ENCODE peak calls at places on chromosome 10, in four cellular contexts. V is HCT116, T is SK-N-SH, U is HepG2. A is an unnamed sample.

GRCh38 chr10:68330852-68331454 is 911 bp upstream of the HNRNPH3 start:
- DNase-seq in T (no peak), V (no peak), U (no peak), A (no peak)

GRCh38 chr10:24723788-24724380 is at the start of gene ARHGAP21:
- DNase-seq in U (no peak), T (peak; percentile 67), V (no peak), A (no peak)

GRCh38 chr10:8174762-8175161 is 120.3 kb downstream of the GATA3 start:
- DNase-seq in V (no peak), U (no peak), T (no peak), A (no peak)

GRCh38 chr10:59865101-59865500 is 41.3 kb downstream of the CCDC6 start:
- DNase-seq in T (no peak), U (peak; percentile 33), V (peak; percentile 40), A (no peak)

GRCh38 chr10:61136151-61136550 is 192.2 kb upstream of the RHOBTB1 start:
- DNase-seq in U (peak; percentile 73), T (no peak), V (no peak), A (no peak)

GRCh38 chr10:103661951-103662405 is 168.5 kb downstream of the NEURL1 start:
- DNase-seq in U (no peak), T (no peak), V (no peak), A (no peak)

GRCh38 chr10:110404374-110404773 is 93.3 kb upstream of the DUSP5 start:
- DNase-seq in U (no peak), T (no peak), V (no peak), A (no peak)

GRCh38 chr10:132229834-132230556 is 43.2 kb downstream of the DPYSL4 start:
- DNase-seq in T (peak; percentile 57), U (no peak), V (no peak), A (no peak)

GRCh38 chr10:5512331-5512730 is 12.4 kb upstream of the CALML3 start:
- DNase-seq in V (no peak), T (no peak), U (no peak), A (no peak)

GRCh38 chr10:63240807-63241206 is 107.7 kb downstream of the NRBF2 start:
- DNase-seq in U (no peak), T (no peak), V (no peak), A (no peak)

GRCh38 chr10:120607016-120607709 is 150.1 kb downstream of the PLPP4 start:
- DNase-seq in V (no peak), T (no peak), U (no peak), A (no peak)

GRCh38 chr10:103960103-103960502 is 6.8 kb upstream of the SLK start:
- DNase-seq in V (no peak), U (no peak), T (no peak), A (no peak)

GRCh38 chr10:77346031-77346430 is 291.6 kb downstream of the KCNMA1 start:
- DNase-seq in U (no peak), T (no peak), V (no peak), A (no peak)

GRCh38 chr10:112235920-112236319 is 47.3 kb upstream of the TECTB start:
- DNase-seq in V (no peak), T (no peak), U (no peak), A (no peak)

GRCh38 chr10:4755286-4756009 is 70.6 kb upstream of the AKR1E2 start:
- DNase-seq in T (no peak), U (no peak), V (no peak), A (no peak)

GRCh38 chr10:105650311-105650710 is 1009.2 kb downstream of the SORCS3 start:
- DNase-seq in U (no peak), T (no peak), V (no peak), A (no peak)

GRCh38 chr10:48509974-48510692 is 94.7 kb downstream of the ARHGAP22 start:
- DNase-seq in U (peak; percentile 20), V (no peak), T (no peak), A (no peak)

GRCh38 chr10:120593693-120594092 is 136.7 kb downstream of the PLPP4 start:
- DNase-seq in U (no peak), T (no peak), V (no peak), A (no peak)

GRCh38 chr10:94299417-94299816 is 63.3 kb downstream of the NOC3L start:
- DNase-seq in T (no peak), U (peak; percentile 15), V (no peak), A (no peak)

GRCh38 chr10:30788307-30788706 is 158.8 kb upstream of the LYZL2 start:
- DNase-seq in V (no peak), U (no peak), T (no peak), A (no peak)

GRCh38 chr10:14325325-14325955 is 5.3 kb downstream of the FRMD4A start:
- DNase-seq in V (peak; percentile 50), U (peak; percentile 24), T (no peak), A (no peak)

GRCh38 chr10:132387723-132388210 is 9.2 kb upstream of the PWWP2B start:
- DNase-seq in U (peak; percentile 29), T (peak; percentile 97), V (no peak), A (no peak)

GRCh38 chr10:92574545-92575377 is 868 bp upstream of the IDE start:
- DNase-seq in T (peak; percentile 86), V (no peak), U (no peak), A (no peak)

GRCh38 chr10:48604408-48605263 is at the start of gene ARHGAP22:
- DNase-seq in T (peak; percentile 91), V (no peak), U (no peak), A (no peak)

GRCh38 chr10:42950606-42951485 is 126.0 kb upstream of the RET start:
- DNase-seq in T (no peak), V (no peak), U (no peak), A (no peak)

GRCh38 chr10:13792011-13792410 is 205.2 kb downstream of the PRPF18 start:
- DNase-seq in U (no peak), T (peak; percentile 71), V (no peak), A (no peak)

GRCh38 chr10:124546957-124547650 is 85.5 kb downstream of the LHPP start:
- DNase-seq in V (no peak), U (no peak), T (no peak), A (no peak)

GRCh38 chr10:77637474-77637985 is at the start of gene KCNMA1:
- DNase-seq in T (peak; percentile 86), U (no peak), V (no peak), A (no peak)

GRCh38 chr10:103273026-103273425 is 3.9 kb upstream of the INA start:
- DNase-seq in T (no peak), V (peak; percentile 95), U (no peak), A (no peak)

DNA sequence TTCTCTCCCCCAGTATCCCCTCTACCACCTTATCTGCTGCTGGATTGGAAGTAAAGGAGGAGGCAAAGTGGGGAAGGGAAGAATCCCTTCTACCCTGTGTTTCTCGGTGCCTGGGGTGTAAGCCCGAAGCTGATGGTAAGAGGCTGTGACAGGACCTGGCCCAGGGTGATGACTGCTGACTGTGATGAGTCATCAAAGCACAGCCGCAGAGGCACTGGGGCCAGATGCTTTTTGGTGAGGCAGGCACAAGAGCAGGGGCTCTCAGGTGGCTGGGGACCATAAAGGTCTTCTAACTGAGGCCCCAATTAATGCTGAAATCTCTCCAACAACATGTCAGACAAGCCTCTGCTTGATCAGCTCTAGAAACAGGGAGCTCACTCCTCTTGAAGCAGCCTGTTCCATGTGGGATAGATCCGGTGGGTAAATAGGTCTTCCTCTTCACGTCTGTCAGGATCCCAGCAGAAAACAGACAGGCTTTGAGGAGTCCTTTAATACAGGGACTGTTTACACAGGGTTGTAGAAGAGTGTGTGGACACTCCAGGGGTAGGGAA is 86.1 kb upstream of the PCBD1 start:
- DNase-seq in V (no peak), T (peak; percentile 30), U (no peak), A (no peak)
- TF ChIP-seq SIN3A in V (no peak), T (no peak), U (no peak), A (no peak)

GRCh38 chr10:17580853-17581252 is 36.3 kb downstream of the HACD1 start:
- DNase-seq in T (no peak), U (no peak), V (no peak), A (no peak)
- H2AFZ ChIP-seq in T (no peak overlapping the region), U (no peak overlapping the region), V (no peak overlapping the region), A (no peak overlapping the region)

GRCh38 chr10:44576715-44577191 is 191.9 kb upstream of the CXCL12 start:
- DNase-seq in T (no peak), V (no peak), U (no peak), A (no peak)
- TF ChIP-seq SIN3A in T (no peak), V (no peak), U (no peak), A (no peak)

GRCh38 chr10:53071505-53072125 is 299.0 kb upstream of the MBL2 start:
- DNase-seq in V (no peak), U (no peak), T (no peak), A (no peak)

GRCh38 chr10:53075469-53075868 is 302.9 kb upstream of the MBL2 start:
- DNase-seq in T (no peak), U (no peak), V (no peak), A (no peak)

GRCh38 chr10:53069013-53069412 is 296.4 kb upstream of the MBL2 start:
- DNase-seq in V (no peak), U (no peak), T (no peak), A (no peak)

GRCh38 chr10:53072144-53072543 is 299.6 kb upstream of the MBL2 start:
- DNase-seq in V (no peak), T (no peak), U (no peak), A (no peak)
- H2AFZ ChIP-seq in V (no peak overlapping the region), T (no peak overlapping the region), U (no peak overlapping the region), A (no peak overlapping the region)

GRCh38 chr10:72564596-72564995 is 61.3 kb downstream of the MICU1 start:
- DNase-seq in T (no peak), U (no peak), V (no peak), A (no peak)
- TF ChIP-seq SIN3A in T (no peak), U (no peak), V (no peak), A (no peak)

DNA sequence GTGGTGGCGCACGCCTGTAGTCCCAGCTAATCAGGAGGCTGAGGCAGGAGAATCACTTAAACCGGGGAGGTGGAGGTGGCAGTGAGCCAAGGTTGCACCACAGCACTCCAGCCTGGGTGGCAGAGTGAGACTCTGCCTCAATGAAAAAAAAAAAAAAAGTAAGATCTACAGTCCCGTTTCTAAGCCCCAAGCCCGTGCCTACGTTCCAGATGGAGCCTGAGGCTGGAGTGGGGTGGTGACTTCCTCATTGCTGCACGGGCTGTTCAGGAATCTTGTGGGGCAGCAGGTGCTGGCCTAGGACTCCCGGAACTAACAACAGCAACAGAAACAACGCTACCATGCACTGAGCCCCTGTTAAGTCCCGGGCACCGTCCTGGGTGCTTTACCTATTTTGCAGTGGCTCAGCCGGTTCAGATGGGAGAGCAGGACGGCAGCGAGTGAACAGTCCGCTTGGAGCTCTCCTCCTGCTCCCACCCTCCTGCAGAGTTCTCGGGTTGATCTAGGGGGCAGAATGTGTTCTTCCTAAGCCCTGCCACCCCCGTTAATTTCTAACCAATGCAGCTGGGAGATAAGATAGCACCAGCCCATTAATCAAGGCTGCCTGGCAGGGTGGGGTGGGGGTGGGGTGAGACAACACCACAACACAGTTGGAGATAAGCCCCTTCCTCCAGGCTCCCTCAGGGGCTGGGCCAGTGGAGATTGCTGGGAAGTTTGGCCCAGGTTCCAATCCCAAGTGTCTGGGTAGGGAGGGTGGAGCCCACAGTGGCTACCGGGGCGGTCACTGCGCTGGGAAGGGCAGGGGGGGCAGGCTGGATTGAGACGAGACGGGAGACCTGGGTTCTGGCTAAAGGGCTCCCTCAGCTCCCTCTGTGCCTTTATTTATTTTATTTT is 17.0 kb upstream of the SFRP5 start:
- DNase-seq in T (peak; percentile 80), U (peak; percentile 43), V (no peak), A (no peak)
- H2AFZ ChIP-seq in T (no peak overlapping the region), U (no peak overlapping the region), V (no peak overlapping the region), A (no peak overlapping the region)

GRCh38 chr10:125823663-125824251 is 411 bp downstream of the BCCIP start:
- DNase-seq in U (no peak), T (peak; percentile 11), V (no peak), A (no peak)
- TF ChIP-seq SIN3A in U (no peak), T (no peak), V (no peak), A (no peak)